ENCODE peak calls at places on chromosomes 16 and 17, in five cellular contexts. M is body of pancreas, L is prostate gland, H is testis, I is A549. T is an unnamed sample.

GRCh38 chr16:78647491-78647890 is 548.0 kb downstream of the WWOX start:
- DNase-seq in M (no peak), L (no peak), H (no peak), I (no peak), T (no peak)

GRCh38 chr17:63831505-63831904 is 4.0 kb upstream of the FTSJ3 start:
- DNase-seq in M (no peak), L (no peak), H (no peak), I (no peak), T (no peak)

GRCh38 chr17:33778505-33779398 is 476.3 kb upstream of the CCL2 start:
- DNase-seq in M (peak; percentile 71), L (peak; percentile 31), H (peak; percentile 68), I (peak; percentile 67), T (no peak)

GRCh38 chr17:42282478-42283080 is 5.7 kb upstream of the STAT5A start:
- DNase-seq in M (no peak), L (no peak), H (peak; percentile 3), I (no peak), T (no peak)

GRCh38 chr17:82528484-82529265 is 9.1 kb downstream of the FOXK2 start:
- DNase-seq in M (peak; percentile 64), L (peak; percentile 86), H (peak; percentile 87), I (peak; percentile 82), T (no peak)

GRCh38 chr16:89525146-89525913 is 17.1 kb downstream of the SPG7 start:
- DNase-seq in M (no peak), L (no peak), H (no peak), I (no peak), T (no peak)

GRCh38 chr17:42944211-42944610 is 20.0 kb downstream of the AARSD1 start:
- DNase-seq in M (no peak), L (no peak), H (no peak), I (no peak), T (no peak)

GRCh38 chr17:185445-186138 is 4.1 kb upstream of the DOC2B start:
- DNase-seq in M (no peak), L (no peak), H (no peak), I (no peak), T (no peak)

GRCh38 chr17:55442953-55443683 is 21.5 kb upstream of the MMD start:
- DNase-seq in M (no peak), L (no peak), H (peak; percentile 69), I (no peak), T (no peak)

GRCh38 chr16:4687416-4687815 is 5.9 kb upstream of the NUDT16L1 start:
- DNase-seq in M (no peak), L (no peak), H (no peak), I (no peak), T (no peak)

GRCh38 chr17:28662527-28662829 is 473 bp downstream of the SUPT6H start:
- DNase-seq in M (no peak), L (no peak), H (no peak), I (no peak), T (no peak)

GRCh38 chr17:19744922-19745757 is 3.0 kb downstream of the ALDH3A1 start:
- DNase-seq in M (peak; percentile 96), L (peak; percentile 91), H (peak; percentile 97), I (peak; percentile 75), T (peak; percentile 92)

GRCh38 chr17:15291674-15292361 is 26.7 kb upstream of the PMP22 start:
- DNase-seq in M (no peak), L (no peak), H (no peak), I (no peak), T (no peak)

GRCh38 chr16:1990336-1991134 is 765 bp downstream of the SYNGR3 start:
- DNase-seq in M (peak; percentile 76), L (no peak), H (no peak), I (no peak), T (peak; percentile 90)

GRCh38 chr16:78005881-78006280 is 16.5 kb upstream of the CLEC3A start:
- DNase-seq in M (no peak), L (no peak), H (no peak), I (peak; percentile 7), T (no peak)

GRCh38 chr16:87492241-87492635 is 586 bp downstream of the ZCCHC14 start:
- DNase-seq in M (no peak), L (no peak), H (no peak), I (no peak), T (no peak)
- H3K27ac ChIP-seq in M (no peak overlapping the region), L (peak overlapping the region; percentile 8), H (peak overlapping the region; percentile 69), I (peak overlapping the region; percentile 89), T (peak overlapping the region; percentile 40)

GRCh38 chr16:28292731-28293588 is 635 bp downstream of the SBK1 start:
- DNase-seq in M (peak; percentile 63), L (peak; percentile 32), H (no peak), I (no peak), T (no peak)
- TF ChIP-seq POLR2A in M (no peak), L (peak; percentile 35), H (no peak), I (no peak), T (no peak)

GRCh38 chr16:26752166-26752565 is 314.6 kb upstream of the C16orf82 start:
- DNase-seq in M (no peak), L (no peak), H (no peak), I (no peak), T (no peak)
- H3K4me1 ChIP-seq in M (no peaks in the 10 kb centered on the region), L (no peaks in the 10 kb centered on the region), H (no peaks in the 10 kb centered on the region), I (no peaks in the 10 kb centered on the region), T (no peaks in the 10 kb centered on the region)

GRCh38 chr16:20903889-20904506 is 3.4 kb downstream of the LYRM1 start:
- DNase-seq in M (no peak), L (no peak), H (no peak), I (no peak), T (no peak)
- H3K27ac ChIP-seq in M (peak overlapping the region; percentile 54), L (no peak overlapping the region), H (peak overlapping the region; percentile 43), I (peak overlapping the region; percentile 70), T (peak overlapping the region; percentile 68)

T was measured in Peyer's patch.